ENCODE peak calls at places on chromosomes 12 and 14, in four cellular contexts. B is GM06990, S is bronchial epithelial cell, C is mucosa of descending colon. W is an unnamed sample.

GRCh38 chr14:41505491-41505890 is 101.2 kb upstream of the LRFN5 start:
- DNase-seq in B (no peak), S (no peak), C (no peak), W (no peak)

GRCh38 chr14:99391671-99392070 is 89.0 kb downstream of the SETD3 start:
- DNase-seq in B (no peak), S (no peak), C (no peak), W (peak)

GRCh38 chr14:101761881-101762529 is 496 bp downstream of the PPP2R5C start:
- DNase-seq in B (peak), S (no peak), C (peak), W (no peak)

GRCh38 chr14:63203015-63203414 is 1.2 kb upstream of the RHOJ start:
- DNase-seq in B (no peak), S (no peak), C (no peak), W (no peak)

GRCh38 chr14:92473261-92473946 is 40.2 kb upstream of the RIN3 start:
- DNase-seq in B (no peak), S (no peak), C (no peak), W (peak)

GRCh38 chr12:100608776-100609175 is 35.3 kb downstream of the GAS2L3 start:
- DNase-seq in B (no peak), S (no peak), C (no peak), W (no peak)

GRCh38 chr12:121064116-121064515 is 25.1 kb upstream of the OASL start:
- DNase-seq in B (no peak), S (no peak), C (no peak), W (no peak)

GRCh38 chr14:92874961-92875360 is 48.0 kb upstream of the CHGA start:
- DNase-seq in B (no peak), S (no peak), C (no peak), W (no peak)

GRCh38 chr14:100440207-100440631 is 117.1 kb downstream of the SLC25A47 start:
- DNase-seq in B (peak), S (peak), C (peak), W (peak)

GRCh38 chr12:52543985-52544888 is 8.7 kb downstream of the KRT71 start:
- DNase-seq in B (no peak), S (peak), C (no peak), W (no peak)

GRCh38 chr12:123983822-123984485 is 10.9 kb downstream of the ZNF664 start:
- DNase-seq in B (no peak), S (peak), C (no peak), W (peak)

GRCh38 chr12:110916295-110916875 is 4.0 kb downstream of the MYL2 start:
- DNase-seq in B (no peak), S (peak), C (no peak), W (no peak)

GRCh38 chr14:100567877-100568163 is 19.4 kb downstream of the BEGAIN start:
- DNase-seq in B (no peak), S (no peak), C (no peak), W (no peak)

GRCh38 chr12:110546339-110546738 is 36.8 kb downstream of the PPTC7 start:
- DNase-seq in B (no peak), S (peak), C (no peak), W (no peak)

GRCh38 chr12:15152864-15153263 is 68.4 kb downstream of the RERG start:
- DNase-seq in B (no peak), S (peak), C (no peak), W (no peak)
- TF ChIP-seq CTCF in B (no peak), S (no peak), C (no peak), W (no peak)

GRCh38 chr14:26206640-26207039 is 391.2 kb downstream of the NOVA1 start:
- DNase-seq in B (no peak), S (no peak), C (no peak), W (no peak)
- TF ChIP-seq CTCF in B (no peak), S (no peak), C (no peak), W (no peak)

GRCh38 chr14:39469094-39469710 is 37.0 kb upstream of the FBXO33 start:
- DNase-seq in B (peak), S (no peak), C (peak), W (no peak)
- TF ChIP-seq CTCF in B (peak), S (no peak), C (no peak), W (no peak)

GRCh38 chr12:55708695-55709233 is 1.1 kb upstream of the ITGA7 start:
- DNase-seq in B (no peak), S (no peak), C (no peak), W (no peak)
- TF ChIP-seq CTCF in B (no peak), S (no peak), C (no peak), W (no peak)

GRCh38 chr12:55823419-55823818 is 5.6 kb downstream of the ORMDL2 start:
- DNase-seq in B (no peak), S (no peak), C (no peak), W (no peak)

GRCh38 chr12:55824726-55825125 is 4.7 kb downstream of the DNAJC14 start:
- DNase-seq in B (no peak), S (no peak), C (no peak), W (no peak)

GRCh38 chr12:55818886-55819285 is 1.0 kb downstream of the ORMDL2 start:
- DNase-seq in B (no peak), S (no peak), C (no peak), W (no peak)

GRCh38 chr12:55820679-55821078 is 2.8 kb downstream of the ORMDL2 start:
- DNase-seq in B (no peak), S (no peak), C (no peak), W (no peak)

GRCh38 chr12:55822228-55822627 is 4.4 kb downstream of the ORMDL2 start:
- DNase-seq in B (no peak), S (peak), C (no peak), W (no peak)
- TF ChIP-seq CTCF in B (no peak), S (peak), C (no peak), W (no peak)

GRCh38 chr14:28012629-28013415 is 753.8 kb upstream of the FOXG1 start:
- DNase-seq in B (no peak), S (no peak), C (no peak), W (no peak)
- TF ChIP-seq CTCF in B (no peak), S (no peak), C (no peak), W (no peak)

W was measured in lung.